ENCODE peak calls at places on chromosomes 2 and 18, in eight cellular contexts. F, S, R, K, Y, V, U and Z are unnamed samples.

GRCh38 chr2:105287692-105288091 is 41.8 kb downstream of the TGFBRAP1 start:
- DNase-seq in S (peak; percentile 42), F (peak; percentile 43), U (no peak), V (peak; percentile 27), R (no peak), Y (no peak), K (peak; percentile 17), Z (no peak)

GRCh38 chr2:130263606-130264005 is 65.4 kb upstream of the TUBA3E start:
- DNase-seq in S (no peak), Y (no peak), F (no peak), R (no peak), U (no peak), V (no peak), K (no peak), Z (no peak)

GRCh38 chr2:188609321-188610049 is 317.8 kb downstream of the GULP1 start:
- DNase-seq in F (no peak), R (no peak), S (peak; percentile 7), K (no peak), V (peak; percentile 57), U (no peak), Y (no peak), Z (no peak)

GRCh38 chr2:36389081-36389480 is 33.5 kb downstream of the CRIM1 start:
- DNase-seq in R (no peak), F (peak; percentile 30), V (peak; percentile 75), Y (no peak), K (no peak), U (no peak), S (peak; percentile 38), Z (no peak)

GRCh38 chr2:200223385-200223784 is 83.1 kb upstream of the SPATS2L start:
- DNase-seq in U (no peak), K (no peak), Y (no peak), V (no peak), S (peak; percentile 39), R (no peak), F (no peak), Z (no peak)

GRCh38 chr2:39289609-39290008 is 45.8 kb upstream of the CDKL4 start:
- DNase-seq in U (no peak), Y (no peak), R (no peak), S (peak; percentile 28), V (peak; percentile 18), F (no peak), K (no peak), Z (no peak)

GRCh38 chr18:240175-240574 is 27.7 kb downstream of the THOC1 start:
- DNase-seq in V (no peak), S (no peak), U (no peak), R (no peak), K (no peak), F (no peak), Y (no peak), Z (no peak)

GRCh38 chr2:95390272-95390880 is 12.1 kb upstream of the FAHD2A start:
- DNase-seq in F (no peak), K (no peak), U (no peak), V (no peak), Y (no peak), R (no peak), S (no peak), Z (no peak)

GRCh38 chr2:172200495-172201085 is 97.9 kb upstream of the DLX2 start:
- DNase-seq in S (peak; percentile 38), U (no peak), V (peak; percentile 47), R (no peak), K (no peak), F (no peak), Y (no peak), Z (no peak)

GRCh38 chr18:31657823-31658669 is 26.3 kb downstream of the B4GALT6 start:
- DNase-seq in U (no peak), V (no peak), K (no peak), F (peak; percentile 65), S (no peak), R (no peak), Y (no peak), Z (no peak)

GRCh38 chr2:219124379-219125110 is 36.1 kb downstream of the NHEJ1 start:
- DNase-seq in U (no peak), Y (peak; percentile 29), K (no peak), F (no peak), V (peak; percentile 50), S (peak; percentile 51), R (no peak), Z (no peak)

GRCh38 chr2:86476092-86476491 is 34.9 kb downstream of the KDM3A start:
- DNase-seq in Y (no peak), U (no peak), K (no peak), V (no peak), F (no peak), R (no peak), S (peak; percentile 84), Z (no peak)

GRCh38 chr2:152489364-152489763 is 154.4 kb downstream of the FMNL2 start:
- DNase-seq in Y (no peak), V (no peak), K (no peak), S (no peak), R (no peak), F (no peak), U (no peak), Z (no peak)

GRCh38 chr2:62144689-62145477 is 51.0 kb upstream of the B3GNT2 start:
- DNase-seq in K (no peak), V (no peak), S (no peak), R (no peak), F (no peak), Y (no peak), U (no peak), Z (no peak)

GRCh38 chr2:70767699-70768584 is at the start of gene ADD2:
- DNase-seq in R (no peak), S (peak; percentile 61), Y (no peak), V (peak; percentile 22), U (no peak), F (no peak), K (peak; percentile 3), Z (no peak)

GRCh38 chr2:201406077-201406662 is 45.1 kb downstream of the TRAK2 start:
- DNase-seq in R (no peak), F (no peak), Y (peak; percentile 68), V (peak; percentile 69), S (peak; percentile 89), U (no peak), K (no peak), Z (no peak)

GRCh38 chr2:2560374-2561015 is 229.4 kb upstream of the MYT1L start:
- DNase-seq in F (no peak), Y (no peak), R (no peak), U (no peak), S (no peak), V (no peak), K (no peak), Z (no peak)

GRCh38 chr18:77983270-77983669 is 733.6 kb downstream of the GALR1 start:
- DNase-seq in S (no peak), K (no peak), R (no peak), V (no peak), F (no peak), Y (no peak), U (no peak), Z (no peak)

GRCh38 chr18:76491436-76491800 is 3.6 kb downstream of the ZNF516 start:
- DNase-seq in U (peak; percentile 48), V (peak; percentile 49), K (peak; percentile 67), Y (peak; percentile 34), F (peak; percentile 52), S (peak; percentile 77), R (peak; percentile 35), Z (no peak)

GRCh38 chr18:11407900-11408299 is 201.5 kb upstream of the SLC35G4 start:
- DNase-seq in F (no peak), S (peak; percentile 67), V (peak; percentile 74), R (no peak), K (no peak), U (no peak), Y (no peak), Z (no peak)

GRCh38 chr2:23542390-23542789 is 157.4 kb downstream of the KLHL29 start:
- DNase-seq in Y (no peak), S (no peak), K (no peak), F (no peak), R (no peak), V (no peak), U (no peak), Z (no peak)